ENCODE peak calls at places on chromosomes 1 and 21, in seven cellular contexts. Z, X, L, P, R, K and Y are unnamed samples.

GRCh38 chr1:210151063-210151672 is 81.4 kb upstream of the SERTAD4 start:
- DNase-seq in K (no peak), Z (no peak), X (no peak), P (no peak), L (no peak), R (no peak), Y (no peak)

GRCh38 chr1:111739984-111740765 is 980 bp upstream of the INKA2 start:
- DNase-seq in Z (peak), X (peak), P (no peak), L (no peak), R (no peak), K (no peak), Y (peak)

GRCh38 chr1:86435327-86435726 is 11.4 kb downstream of the CLCA2 start:
- DNase-seq in Z (no peak), K (no peak), L (no peak), R (no peak), X (no peak), P (no peak), Y (no peak)

GRCh38 chr1:2232916-2233438 is 4.9 kb downstream of the SKI start:
- DNase-seq in P (no peak), Z (no peak), K (no peak), X (peak), L (no peak), R (no peak), Y (no peak)

GRCh38 chr1:229661022-229661877 is 35.2 kb downstream of the URB2 start:
- DNase-seq in R (peak), K (no peak), Z (peak), X (peak), L (peak), P (peak), Y (peak)

GRCh38 chr1:60732977-60733401 is 349.4 kb upstream of the NFIA start:
- DNase-seq in P (no peak), X (no peak), K (no peak), Z (no peak), R (no peak), L (no peak), Y (no peak)

GRCh38 chr1:1181129-1181937 is 7.7 kb downstream of the TTLL10 start:
- DNase-seq in K (no peak), L (no peak), P (no peak), X (no peak), Z (no peak), R (no peak), Y (no peak)

GRCh38 chr1:187517508-187517907 is 688.8 kb downstream of the PLA2G4A start:
- DNase-seq in X (no peak), K (no peak), Z (no peak), P (no peak), R (no peak), L (no peak), Y (no peak)

GRCh38 chr1:101022294-101022693 is 3.3 kb downstream of the DPH5 start:
- DNase-seq in R (no peak), Z (no peak), K (peak), X (peak), P (no peak), L (no peak), Y (no peak)

GRCh38 chr21:35616090-35616489 is 444.2 kb downstream of the SETD4 start:
- DNase-seq in P (no peak), Z (no peak), R (no peak), L (no peak), K (no peak), X (peak), Y (peak)

GRCh38 chr1:206957639-206958038 is 11.4 kb upstream of the PIGR start:
- DNase-seq in X (no peak), Z (no peak), L (no peak), K (no peak), R (no peak), P (no peak), Y (no peak)

GRCh38 chr1:64838486-64838885 is 93.6 kb downstream of the RAVER2 start:
- DNase-seq in P (no peak), L (no peak), X (no peak), Z (no peak), K (no peak), R (no peak), Y (no peak)

GRCh38 chr1:112818990-112819689 is 104.0 kb upstream of the PPM1J start:
- DNase-seq in X (peak), Z (no peak), L (no peak), P (no peak), R (no peak), K (peak), Y (no peak)

GRCh38 chr1:85308837-85309350 is 32.5 kb upstream of the BCL10 start:
- DNase-seq in L (no peak), P (no peak), X (no peak), K (no peak), R (no peak), Z (no peak), Y (no peak)

GRCh38 chr1:228365321-228366061 is 41.1 kb downstream of the TRIM11 start:
- DNase-seq in R (no peak), P (no peak), K (no peak), Z (no peak), X (no peak), L (no peak), Y (no peak)

GRCh38 chr1:203629509-203630082 is 3.0 kb downstream of the ATP2B4 start:
- DNase-seq in L (no peak), K (no peak), P (no peak), X (peak), R (peak), Z (peak), Y (peak)

GRCh38 chr1:9711466-9712020 is 60.0 kb downstream of the PIK3CD start:
- DNase-seq in X (no peak), K (no peak), L (no peak), P (no peak), R (no peak), Z (no peak), Y (no peak)

GRCh38 chr1:97893844-97894243 is 27.0 kb downstream of the DPYD start:
- DNase-seq in L (no peak), K (no peak), Z (no peak), X (peak), R (no peak), P (no peak), Y (no peak)